ENCODE peak calls at places on chromosomes 16 and 17, in seven cellular contexts. One of them, this sample, is unnamed.

GRCh38 chr16:79278506-79278905 is 322.0 kb downstream of the MAF start:
- DNase-seq in HCT116: no peak
- DNase-seq in K562: no peak
- DNase-seq in H1: no peak
- DNase-seq in SK-N-SH: no peak
- DNase-seq in HepG2: no peak
- DNase-seq in GM12878: no peak
- DNase-seq in this sample: no peak

GRCh38 chr17:60173304-60173807 is 23.6 kb downstream of the CA4 start:
- DNase-seq in HCT116: no peak
- DNase-seq in K562: no peak
- DNase-seq in H1: no peak
- DNase-seq in SK-N-SH: no peak
- DNase-seq in HepG2: no peak
- DNase-seq in GM12878: no peak
- DNase-seq in this sample: no peak

GRCh38 chr17:7213895-7214299 is 5.7 kb downstream of the DLG4 start:
- DNase-seq in HCT116: peak; percentile 72
- DNase-seq in K562: peak; percentile 66
- DNase-seq in H1: peak; percentile 95
- DNase-seq in SK-N-SH: peak; percentile 86
- DNase-seq in HepG2: peak; percentile 86
- DNase-seq in GM12878: no peak
- DNase-seq in this sample: peak; percentile 84

GRCh38 chr16:6891486-6891885 is 441.2 kb upstream of the RBFOX1 start:
- DNase-seq in HCT116: no peak
- DNase-seq in K562: no peak
- DNase-seq in H1: no peak
- DNase-seq in SK-N-SH: no peak
- DNase-seq in HepG2: no peak
- DNase-seq in GM12878: no peak
- DNase-seq in this sample: no peak

GRCh38 chr17:56440391-56440790 is 153.1 kb upstream of the NOG start:
- DNase-seq in HCT116: no peak
- DNase-seq in K562: no peak
- DNase-seq in H1: no peak
- DNase-seq in SK-N-SH: no peak
- DNase-seq in HepG2: no peak
- DNase-seq in GM12878: no peak
- DNase-seq in this sample: no peak

GRCh38 chr16:23280483-23280967 is 21.6 kb upstream of the SCNN1B start:
- DNase-seq in HCT116: no peak
- DNase-seq in K562: no peak
- DNase-seq in H1: no peak
- DNase-seq in SK-N-SH: no peak
- DNase-seq in HepG2: no peak
- DNase-seq in GM12878: no peak
- DNase-seq in this sample: no peak

GRCh38 chr17:42843358-42843934 is 934 bp upstream of the AOC2 start:
- DNase-seq in HCT116: peak; percentile 51
- DNase-seq in K562: peak; percentile 62
- DNase-seq in H1: no peak
- DNase-seq in SK-N-SH: peak; percentile 80
- DNase-seq in HepG2: peak; percentile 73
- DNase-seq in GM12878: no peak
- DNase-seq in this sample: peak; percentile 94

GRCh38 chr17:9307313-9307998 is 268.2 kb downstream of the STX8 start:
- DNase-seq in HCT116: no peak
- DNase-seq in K562: no peak
- DNase-seq in H1: no peak
- DNase-seq in SK-N-SH: no peak
- DNase-seq in HepG2: no peak
- DNase-seq in GM12878: no peak
- DNase-seq in this sample: no peak

GRCh38 chr17:46884552-46884951 is 33.2 kb downstream of the WNT9B start:
- DNase-seq in HCT116: no peak
- DNase-seq in K562: no peak
- DNase-seq in H1: no peak
- DNase-seq in SK-N-SH: no peak
- DNase-seq in HepG2: no peak
- DNase-seq in GM12878: no peak
- DNase-seq in this sample: no peak

GRCh38 chr17:16040710-16041251 is 41.2 kb downstream of the TTC19 start:
- DNase-seq in HCT116: no peak
- DNase-seq in K562: no peak
- DNase-seq in H1: no peak
- DNase-seq in SK-N-SH: no peak
- DNase-seq in HepG2: peak; percentile 93
- DNase-seq in GM12878: no peak
- DNase-seq in this sample: no peak

GRCh38 chr16:2162676-2163118 is 7.1 kb downstream of the TRAF7 start:
- DNase-seq in HCT116: no peak
- DNase-seq in K562: no peak
- DNase-seq in H1: no peak
- DNase-seq in SK-N-SH: no peak
- DNase-seq in HepG2: peak; percentile 62
- DNase-seq in GM12878: no peak
- DNase-seq in this sample: no peak

GRCh38 chr16:81901483-81901882 is 109.8 kb downstream of the SDR42E1 start:
- DNase-seq in HCT116: no peak
- DNase-seq in K562: no peak
- DNase-seq in H1: no peak
- DNase-seq in SK-N-SH: no peak
- DNase-seq in HepG2: no peak
- DNase-seq in GM12878: no peak
- DNase-seq in this sample: peak; percentile 55

GRCh38 chr17:19727466-19728113 is 11.2 kb upstream of the SLC47A2 start:
- DNase-seq in HCT116: no peak
- DNase-seq in K562: no peak
- DNase-seq in H1: no peak
- DNase-seq in SK-N-SH: no peak
- DNase-seq in HepG2: no peak
- DNase-seq in GM12878: no peak
- DNase-seq in this sample: peak; percentile 49

GRCh38 chr16:66324785-66325184 is 41.7 kb upstream of the CDH5 start:
- DNase-seq in HCT116: peak; percentile 21
- DNase-seq in K562: peak; percentile 22
- DNase-seq in H1: peak; percentile 63
- DNase-seq in SK-N-SH: peak; percentile 79
- DNase-seq in HepG2: peak; percentile 23
- DNase-seq in GM12878: no peak
- DNase-seq in this sample: no peak

GRCh38 chr16:72355561-72355960 is 183.6 kb upstream of the PMFBP1 start:
- DNase-seq in HCT116: no peak
- DNase-seq in K562: no peak
- DNase-seq in H1: no peak
- DNase-seq in SK-N-SH: no peak
- DNase-seq in HepG2: no peak
- DNase-seq in GM12878: no peak
- DNase-seq in this sample: no peak

GRCh38 chr16:89921699-89922476 is 1.3 kb upstream of the TUBB3 start:
- DNase-seq in HCT116: peak; percentile 78
- DNase-seq in K562: peak; percentile 76
- DNase-seq in H1: peak; percentile 69
- DNase-seq in SK-N-SH: peak; percentile 84
- DNase-seq in HepG2: peak; percentile 85
- DNase-seq in GM12878: no peak
- DNase-seq in this sample: no peak

GRCh38 chr16:84985079-84986065 is 26.0 kb downstream of the ZDHHC7 start:
- DNase-seq in HCT116: no peak
- DNase-seq in K562: peak; percentile 41
- DNase-seq in H1: no peak
- DNase-seq in SK-N-SH: no peak
- DNase-seq in HepG2: no peak
- DNase-seq in GM12878: no peak
- DNase-seq in this sample: no peak

GRCh38 chr17:72244494-72244893 is 123.7 kb downstream of the SOX9 start:
- DNase-seq in HCT116: no peak
- DNase-seq in K562: no peak
- DNase-seq in H1: no peak
- DNase-seq in SK-N-SH: no peak
- DNase-seq in HepG2: no peak
- DNase-seq in GM12878: no peak
- DNase-seq in this sample: no peak

GRCh38 chr16:72961115-72961832 is 86.7 kb downstream of the ZFHX3 start:
- DNase-seq in HCT116: no peak
- DNase-seq in K562: peak; percentile 27
- DNase-seq in H1: no peak
- DNase-seq in SK-N-SH: peak; percentile 83
- DNase-seq in HepG2: no peak
- DNase-seq in GM12878: no peak
- DNase-seq in this sample: no peak

GRCh38 chr17:61451538-61452300 is 503 bp upstream of the TBX4 start:
- DNase-seq in HCT116: no peak
- DNase-seq in K562: no peak
- DNase-seq in H1: peak; percentile 83
- DNase-seq in SK-N-SH: no peak
- DNase-seq in HepG2: no peak
- DNase-seq in GM12878: no peak
- DNase-seq in this sample: no peak

GRCh38 chr16:25912321-25912720 is 220.6 kb downstream of the HS3ST4 start:
- DNase-seq in HCT116: no peak
- DNase-seq in K562: no peak
- DNase-seq in H1: no peak
- DNase-seq in SK-N-SH: no peak
- DNase-seq in HepG2: no peak
- DNase-seq in GM12878: no peak
- DNase-seq in this sample: no peak

GRCh38 chr17:40331743-40332641 is 23.0 kb downstream of the RARA start:
- DNase-seq in HCT116: no peak
- DNase-seq in K562: no peak
- DNase-seq in H1: no peak
- DNase-seq in SK-N-SH: peak; percentile 97
- DNase-seq in HepG2: no peak
- DNase-seq in GM12878: no peak
- DNase-seq in this sample: peak; percentile 87

GRCh38 chr17:60039509-60040442 is 38.9 kb downstream of the HEATR6 start:
- DNase-seq in HCT116: no peak
- DNase-seq in K562: peak; percentile 60
- DNase-seq in H1: no peak
- DNase-seq in SK-N-SH: peak; percentile 31
- DNase-seq in HepG2: no peak
- DNase-seq in GM12878: no peak
- DNase-seq in this sample: peak; percentile 13

GRCh38 chr16:3961449-3961849 is 80.9 kb upstream of the CREBBP start:
- DNase-seq in HCT116: no peak
- DNase-seq in K562: peak; percentile 40
- DNase-seq in H1: no peak
- DNase-seq in SK-N-SH: no peak
- DNase-seq in HepG2: peak; percentile 65
- DNase-seq in GM12878: no peak
- DNase-seq in this sample: peak; percentile 52

GRCh38 chr17:82754297-82755208 is 2.7 kb downstream of the TBCD start:
- DNase-seq in HCT116: peak; percentile 77
- DNase-seq in K562: peak; percentile 60
- DNase-seq in H1: peak; percentile 68
- DNase-seq in SK-N-SH: no peak
- DNase-seq in HepG2: no peak
- DNase-seq in GM12878: no peak
- DNase-seq in this sample: peak; percentile 85

GRCh38 chr16:29835926-29836325 is 15.7 kb downstream of the MVP start:
- DNase-seq in HCT116: no peak
- DNase-seq in K562: no peak
- DNase-seq in H1: no peak
- DNase-seq in SK-N-SH: no peak
- DNase-seq in HepG2: no peak
- DNase-seq in GM12878: no peak
- DNase-seq in this sample: no peak
- TF ChIP-seq JUND in HCT116: no peak
- TF ChIP-seq JUND in K562: no peak
- TF ChIP-seq JUND in H1: no peak
- TF ChIP-seq JUND in SK-N-SH: no peak
- TF ChIP-seq JUND in HepG2: no peak
- TF ChIP-seq JUND in GM12878: no peak
- TF ChIP-seq JUND in this sample: no peak

DNA sequence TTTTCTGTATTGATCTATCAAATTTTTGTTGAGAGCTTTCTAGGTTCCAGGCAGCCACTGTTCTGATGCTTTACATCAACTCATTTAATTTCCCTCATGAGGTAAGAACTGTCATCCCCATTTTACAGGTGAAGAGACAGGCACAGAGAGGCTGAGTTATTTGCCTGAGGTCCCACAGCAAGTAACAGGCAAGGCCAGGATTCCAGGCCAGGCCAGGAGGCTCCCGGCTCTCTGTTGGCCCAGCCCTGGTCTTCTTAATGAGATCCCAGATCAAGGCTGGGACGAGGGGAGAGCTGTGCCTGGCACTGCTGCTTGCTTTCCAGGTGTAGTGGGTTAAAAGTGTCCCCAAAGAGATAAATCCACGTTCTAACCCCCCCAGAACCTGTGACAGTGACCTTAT is 22.4 kb upstream of the RMI2 start:
- DNase-seq in HCT116: no peak
- DNase-seq in K562: no peak
- DNase-seq in H1: no peak
- DNase-seq in SK-N-SH: no peak
- DNase-seq in HepG2: no peak
- DNase-seq in GM12878: no peak
- DNase-seq in this sample: no peak
- TF ChIP-seq JUND in HCT116: no peak
- TF ChIP-seq JUND in K562: no peak
- TF ChIP-seq JUND in H1: no peak
- TF ChIP-seq JUND in SK-N-SH: no peak
- TF ChIP-seq JUND in HepG2: no peak
- TF ChIP-seq JUND in GM12878: no peak
- TF ChIP-seq JUND in this sample: no peak

DNA sequence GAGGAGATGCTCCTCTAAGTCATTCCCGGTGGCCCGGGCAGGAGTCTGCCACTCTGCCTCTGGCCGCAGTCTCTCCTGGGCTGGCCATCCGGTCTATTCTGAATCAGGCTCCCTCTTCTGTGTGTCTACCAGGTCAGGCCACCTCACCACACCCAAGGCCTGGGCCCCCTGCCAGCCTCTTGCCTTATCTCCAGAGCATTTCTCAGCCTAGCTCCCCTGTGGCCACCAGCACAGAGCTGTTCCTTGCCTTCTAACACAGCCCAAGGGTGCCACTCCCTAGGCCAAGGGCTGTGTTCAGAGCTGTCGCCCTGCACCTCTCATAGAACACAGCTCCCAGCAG is 55.3 kb downstream of the MYO18A start:
- DNase-seq in HCT116: no peak
- DNase-seq in K562: peak; percentile 54
- DNase-seq in H1: no peak
- DNase-seq in SK-N-SH: no peak
- DNase-seq in HepG2: no peak
- DNase-seq in GM12878: no peak
- DNase-seq in this sample: no peak
- TF ChIP-seq JUND in HCT116: no peak
- TF ChIP-seq JUND in K562: no peak
- TF ChIP-seq JUND in H1: no peak
- TF ChIP-seq JUND in SK-N-SH: no peak
- TF ChIP-seq JUND in HepG2: no peak
- TF ChIP-seq JUND in GM12878: no peak
- TF ChIP-seq JUND in this sample: no peak

DNA sequence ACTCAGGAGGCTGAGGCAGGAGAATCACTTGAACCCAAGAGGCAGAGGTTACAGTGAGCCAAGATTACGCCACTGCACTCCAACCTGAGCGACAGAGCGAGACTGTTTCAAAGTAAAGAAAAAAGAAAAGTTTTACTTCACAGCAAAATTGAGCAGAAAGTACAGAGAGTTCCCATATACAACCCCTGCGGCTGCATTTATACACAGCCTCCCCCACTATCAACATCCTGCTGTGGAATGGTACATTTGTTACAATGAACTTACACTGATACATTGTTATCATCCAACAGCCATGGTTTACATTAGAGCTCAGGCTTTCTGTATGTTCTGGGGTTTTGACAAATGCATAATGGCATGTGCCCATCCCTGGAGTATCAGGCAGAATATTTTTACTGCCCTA is 2.6 kb upstream of the MTHFSD start:
- DNase-seq in HCT116: no peak
- DNase-seq in K562: no peak
- DNase-seq in H1: no peak
- DNase-seq in SK-N-SH: no peak
- DNase-seq in HepG2: no peak
- DNase-seq in GM12878: no peak
- DNase-seq in this sample: no peak
- TF ChIP-seq JUND in HCT116: no peak
- TF ChIP-seq JUND in K562: no peak
- TF ChIP-seq JUND in H1: no peak
- TF ChIP-seq JUND in SK-N-SH: no peak
- TF ChIP-seq JUND in HepG2: no peak
- TF ChIP-seq JUND in GM12878: no peak
- TF ChIP-seq JUND in this sample: no peak